ENCODE peak calls at places on chromosomes 6 and 20, in eight cellular contexts. J is foreskin keratinocyte; C is cardiac muscle cell; Q is CD4-positive, alpha-beta T cell; B is AG10803; M is activated B cell treated with CpG ODN at 0.5 μM for 24 hours; H is esophagus squamous epithelium; A is breast epithelium. V is an unnamed sample.

GRCh38 chr6:108441141-108441540 is 119.6 kb upstream of the FOXO3 start:
- DNase-seq in H (no peak), C (no peak), A (no peak), B (peak; percentile 25), Q (no peak), J (no peak), M (no peak), V (no peak)

GRCh38 chr6:44120692-44121443 is 6.4 kb downstream of the MRPL14 start:
- DNase-seq in C (no peak), A (no peak), B (no peak), M (no peak), Q (no peak), J (no peak), H (no peak), V (no peak)

GRCh38 chr6:150967381-150967780 is 101.9 kb downstream of the MTHFD1L start:
- DNase-seq in J (no peak), C (no peak), H (no peak), M (no peak), A (no peak), Q (no peak), B (no peak), V (no peak)

GRCh38 chr6:26197736-26198625 is 110.8 kb downstream of the HFE start:
- DNase-seq in B (no peak), A (no peak), H (no peak), J (peak; percentile 62), Q (no peak), M (no peak), C (peak; percentile 32), V (no peak)

GRCh38 chr6:22765015-22765414 is 195.6 kb downstream of the HDGFL1 start:
- DNase-seq in B (no peak), A (no peak), M (no peak), Q (no peak), H (no peak), C (no peak), J (peak; percentile 42), V (peak; percentile 9)

GRCh38 chr6:110492584-110492983 is 16.2 kb upstream of the SLC22A16 start:
- DNase-seq in B (no peak), A (no peak), M (no peak), H (no peak), J (peak; percentile 75), Q (no peak), C (no peak), V (no peak)

GRCh38 chr6:125913864-125914351 is 42.7 kb upstream of the HINT3 start:
- DNase-seq in C (no peak), Q (no peak), M (no peak), H (no peak), A (no peak), J (peak; percentile 92), B (peak; percentile 93), V (peak; percentile 93)

GRCh38 chr6:958531-958930 is 265.6 kb upstream of the EXOC2 start:
- DNase-seq in M (no peak), A (no peak), B (peak; percentile 88), H (no peak), J (peak; percentile 17), Q (no peak), C (no peak), V (no peak)

GRCh38 chr20:32966382-32966781 is 37.9 kb downstream of the SUN5 start:
- DNase-seq in H (no peak), A (no peak), B (no peak), J (no peak), C (no peak), Q (no peak), M (peak; percentile 9), V (no peak)

GRCh38 chr20:53032021-53033001 is 60.2 kb downstream of the TSHZ2 start:
- DNase-seq in H (no peak), A (no peak), C (no peak), M (no peak), Q (no peak), B (peak; percentile 97), J (peak; percentile 70), V (peak; percentile 85)

GRCh38 chr20:51528263-51529026 is 14.1 kb downstream of the NFATC2 start:
- DNase-seq in Q (no peak), M (no peak), B (no peak), A (no peak), J (no peak), H (no peak), C (no peak), V (no peak)

GRCh38 chr6:20955751-20956150 is 421.5 kb downstream of the CDKAL1 start:
- DNase-seq in J (no peak), M (no peak), H (no peak), Q (no peak), B (no peak), A (no peak), C (no peak), V (no peak)

GRCh38 chr6:157531169-157531985 is 150.4 kb downstream of the ZDHHC14 start:
- DNase-seq in M (no peak), A (no peak), J (no peak), Q (no peak), H (no peak), B (no peak), C (no peak), V (no peak)

GRCh38 chr6:118768904-118769325 is 117.5 kb upstream of the CEP85L start:
- DNase-seq in Q (no peak), J (no peak), M (no peak), H (no peak), B (no peak), C (no peak), A (no peak), V (no peak)

GRCh38 chr6:55578537-55579363 is at the start of gene HMGCLL1:
- DNase-seq in Q (no peak), J (peak; percentile 14), H (no peak), C (peak; percentile 84), M (no peak), B (no peak), A (no peak), V (peak; percentile 1)

GRCh38 chr6:109095821-109096084 is 446 bp downstream of the CEP57L1 start:
- DNase-seq in H (no peak), B (no peak), M (no peak), J (no peak), Q (no peak), A (no peak), C (no peak), V (no peak)

GRCh38 chr6:148617522-148617921 is 129.3 kb upstream of the UST start:
- DNase-seq in A (no peak), B (peak; percentile 77), H (no peak), M (no peak), Q (no peak), J (no peak), C (no peak), V (no peak)

GRCh38 chr6:158418501-158418900 is 106.2 kb downstream of the TULP4 start:
- DNase-seq in A (no peak), C (no peak), Q (no peak), H (no peak), B (peak; percentile 21), M (no peak), J (no peak), V (no peak)

GRCh38 chr6:29831776-29832175 is 4.2 kb downstream of the HLA-G start:
- DNase-seq in B (peak; percentile 5), J (no peak), Q (no peak), M (no peak), A (no peak), C (no peak), H (no peak), V (no peak)

GRCh38 chr6:83962592-83962991 is 71.0 kb upstream of the MRAP2 start:
- DNase-seq in Q (no peak), C (no peak), A (no peak), M (no peak), H (no peak), B (no peak), J (no peak), V (no peak)

GRCh38 chr6:118580585-118581419 is 32.7 kb downstream of the PLN start:
- DNase-seq in C (peak; percentile 80), Q (no peak), A (no peak), J (peak; percentile 56), M (no peak), H (no peak), B (peak; percentile 87), V (peak; percentile 19)

GRCh38 chr6:168968228-168968627 is 285.4 kb downstream of the THBS2 start:
- DNase-seq in M (no peak), A (no peak), B (peak; percentile 99), C (no peak), Q (no peak), H (no peak), J (peak; percentile 62), V (peak; percentile 80)

GRCh38 chr20:25000268-25000801 is 7.8 kb upstream of the APMAP start:
- DNase-seq in J (peak; percentile 92), H (no peak), A (peak; percentile 84), M (no peak), C (no peak), B (peak; percentile 98), Q (no peak), V (peak; percentile 29)
- TF ChIP-seq CTCF in J (peak; percentile 46), H (peak; percentile 11), A (no peak), M (no peak), C (peak; percentile 3), B (peak; percentile 27), Q (no peak), V (no peak)

GRCh38 chr6:105790635-105791034 is 295.5 kb upstream of the PRDM1 start:
- DNase-seq in J (no peak), C (no peak), Q (no peak), H (no peak), A (no peak), B (no peak), M (no peak), V (no peak)
- TF ChIP-seq CTCF in J (peak; percentile 41), C (no peak), Q (no peak), H (peak; percentile 34), A (no peak), B (peak; percentile 34), M (no peak), V (no peak)

GRCh38 chr20:20184149-20184548 is 131.8 kb downstream of the CFAP61 start:
- DNase-seq in Q (no peak), C (no peak), J (no peak), M (no peak), H (no peak), B (peak; percentile 0), A (no peak), V (no peak)
- TF ChIP-seq CTCF in Q (no peak), C (peak; percentile 19), J (peak; percentile 56), M (no peak), H (peak; percentile 30), B (peak; percentile 49), A (no peak), V (peak; percentile 12)

DNA sequence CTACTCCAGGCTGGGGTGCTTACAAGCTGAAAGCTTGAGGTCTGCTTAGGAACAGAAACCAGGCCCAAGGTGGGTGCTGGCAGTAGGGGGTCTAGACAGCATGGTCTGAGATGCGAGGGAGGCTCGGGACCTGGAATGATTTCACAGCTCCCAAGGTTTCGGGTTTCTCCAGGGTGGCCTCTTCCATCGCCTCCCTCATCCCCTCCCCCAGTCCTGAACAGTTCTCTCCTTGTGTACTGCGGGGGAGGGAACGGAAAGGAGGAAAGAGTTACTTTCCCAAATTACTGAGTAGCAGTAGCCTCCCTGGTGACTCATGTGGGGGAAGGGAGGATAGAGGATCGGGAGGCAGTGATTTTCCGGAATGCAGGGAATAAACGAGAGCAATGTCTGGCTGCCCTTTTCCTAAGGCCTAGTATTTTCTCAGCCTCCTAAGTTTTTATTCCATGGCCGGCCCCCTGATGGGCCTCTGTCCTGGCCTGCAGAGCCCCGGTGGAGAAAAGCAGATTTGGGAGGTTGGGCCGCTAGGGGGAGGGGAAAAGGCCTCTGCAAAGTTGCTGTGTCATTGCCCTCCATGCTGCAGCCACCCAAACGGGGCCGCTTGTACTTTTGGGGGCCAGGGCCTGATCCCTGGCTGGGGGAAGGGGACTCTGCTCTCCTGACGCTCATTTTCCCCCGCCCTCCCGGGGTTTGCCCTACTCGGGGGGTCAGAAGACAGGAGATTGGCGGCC is 1.5 kb downstream of the BRD2 start:
- DNase-seq in M (peak; percentile 75), B (peak; percentile 96), Q (peak; percentile 62), C (peak; percentile 79), A (peak; percentile 67), J (peak; percentile 95), H (no peak), V (peak; percentile 77)
- TF ChIP-seq CTCF in M (no peak), B (peak; percentile 20), Q (peak; percentile 52), C (peak; percentile 23), A (peak; percentile 59), J (peak; percentile 33), H (peak; percentile 75), V (peak; percentile 6)

GRCh38 chr20:16749573-16749972 is 1.4 kb downstream of the OTOR start:
- DNase-seq in A (no peak), M (no peak), J (no peak), Q (no peak), B (no peak), H (no peak), C (no peak), V (no peak)
- TF ChIP-seq CTCF in A (no peak), M (no peak), J (peak; percentile 13), Q (no peak), B (no peak), H (no peak), C (no peak), V (peak; percentile 7)